ENCODE peak calls at places on chromosomes 4 and X, in ten cellular contexts. N, P, U, L, Y, D, X, F, G and C are unnamed samples.

GRCh38 chr4:119939066-119939995 is 127.3 kb downstream of the MAD2L1 start:
- DNase-seq in U (no peak), L (no peak), P (no peak), Y (no peak), X (no peak), D (peak; percentile 4), F (no peak), N (no peak), G (no peak), C (no peak)

GRCh38 chrX:107738272-107738671 is 37.3 kb downstream of the TSC22D3 start:
- DNase-seq in Y (no peak), F (peak; percentile 57), L (peak; percentile 12), G (no peak), U (no peak), P (no peak), D (no peak), X (no peak), N (no peak), C (no peak)

GRCh38 chrX:11967986-11968385 is 170.3 kb upstream of the FRMPD4 start:
- DNase-seq in P (peak; percentile 51), D (no peak), N (no peak), G (no peak), L (no peak), Y (no peak), F (no peak), X (no peak), U (no peak), C (no peak)

GRCh38 chrX:106902684-106903083 is 457 bp downstream of the RIPPLY1 start:
- DNase-seq in U (no peak), D (no peak), Y (no peak), L (no peak), N (no peak), G (no peak), F (no peak), P (no peak), X (no peak), C (no peak)

GRCh38 chr4:20859097-20859781 is 159.0 kb downstream of the PACRGL start:
- DNase-seq in D (no peak), Y (no peak), G (no peak), X (no peak), U (no peak), L (no peak), F (no peak), N (no peak), P (no peak), C (no peak)

GRCh38 chrX:15158736-15159406 is 111.0 kb downstream of the ASB9 start:
- DNase-seq in F (no peak), P (no peak), N (no peak), U (no peak), Y (no peak), G (no peak), D (no peak), X (no peak), L (no peak), C (peak; percentile 62)

GRCh38 chrX:12249997-12250396 is 111.7 kb downstream of the FRMPD4 start:
- DNase-seq in F (no peak), U (no peak), D (no peak), L (no peak), P (no peak), G (no peak), X (no peak), N (no peak), Y (no peak), C (no peak)

GRCh38 chr4:140156529-140157171 is 2.7 kb upstream of the MAML3 start:
- DNase-seq in U (no peak), N (peak; percentile 91), X (no peak), D (no peak), F (no peak), P (no peak), L (no peak), G (no peak), Y (peak; percentile 20), C (peak; percentile 52)

GRCh38 chr4:81453024-81453423 is 18.7 kb downstream of the RASGEF1B start:
- DNase-seq in X (no peak), U (no peak), L (no peak), F (no peak), N (no peak), G (no peak), Y (no peak), D (no peak), P (no peak), C (no peak)

GRCh38 chrX:145820825-145821224 is 3.2 kb downstream of the SLITRK2 start:
- DNase-seq in P (no peak), Y (no peak), X (no peak), F (no peak), G (no peak), L (no peak), D (no peak), N (no peak), U (no peak), C (no peak)

GRCh38 chr4:53563824-53564223 is 27.5 kb downstream of the LNX1 start:
- DNase-seq in P (peak; percentile 62), X (no peak), Y (no peak), G (no peak), N (no peak), U (no peak), L (no peak), D (no peak), F (no peak), C (peak; percentile 61)

GRCh38 chr4:4614925-4615678 is 73.3 kb upstream of the STX18 start:
- DNase-seq in N (no peak), P (no peak), X (no peak), Y (no peak), G (no peak), F (no peak), U (no peak), D (no peak), L (no peak), C (no peak)

GRCh38 chr4:53541577-53542206 is 49.6 kb downstream of the LNX1 start:
- DNase-seq in F (no peak), Y (no peak), X (peak; percentile 57), N (peak; percentile 53), D (peak; percentile 19), L (peak; percentile 57), U (no peak), P (peak; percentile 88), G (peak; percentile 65), C (no peak)

GRCh38 chr4:40046311-40046980 is 10.2 kb upstream of the N4BP2 start:
- DNase-seq in D (peak; percentile 5), U (no peak), Y (no peak), L (no peak), X (no peak), F (no peak), P (peak; percentile 83), G (no peak), N (no peak), C (no peak)